ENCODE peak calls at places on chromosomes 11 and 22, in eight cellular contexts. A is lower lobe of right lung; Q is cardiac muscle cell; I is ovary; R is naive thymus-derived CD4-positive, alpha-beta T cell; H is tibial nerve; J is psoas muscle; K is RWPE2. S is an unnamed sample.

GRCh38 chr11:57901756-57902155 is 121.9 kb upstream of the OR9Q1 start:
- DNase-seq in A (no peak), Q (no peak), I (no peak), R (no peak), H (no peak), J (no peak), K (peak), S (peak)

GRCh38 chr22:49929553-49929979 is 11.1 kb downstream of the CRELD2 start:
- DNase-seq in A (peak), Q (peak), I (peak), R (peak), H (no peak), J (peak), K (no peak), S (no peak)

GRCh38 chr11:21177379-21177778 is 508.0 kb downstream of the NELL1 start:
- DNase-seq in A (no peak), Q (no peak), I (no peak), R (no peak), H (no peak), J (no peak), K (no peak), S (peak)

GRCh38 chr22:39456262-39457046 is at the start of gene MGAT3:
- DNase-seq in A (no peak), Q (no peak), I (no peak), R (peak), H (no peak), J (no peak), K (no peak), S (no peak)

GRCh38 chr11:86954288-86955110 is 696 bp downstream of the FZD4 start:
- DNase-seq in A (peak), Q (peak), I (peak), R (no peak), H (no peak), J (peak), K (no peak), S (no peak)

GRCh38 chr11:37811349-37811748 is 1213.3 kb upstream of the RAG2 start:
- DNase-seq in A (no peak), Q (no peak), I (no peak), R (no peak), H (no peak), J (no peak), K (no peak), S (no peak)

GRCh38 chr11:47494996-47495855 is 46.3 kb upstream of the RAPSN start:
- DNase-seq in A (no peak), Q (no peak), I (no peak), R (no peak), H (no peak), J (no peak), K (no peak), S (no peak)

GRCh38 chr11:68402355-68403031 is 58.1 kb upstream of the PPP6R3 start:
- DNase-seq in A (no peak), Q (no peak), I (no peak), R (no peak), H (no peak), J (no peak), K (peak), S (no peak)

GRCh38 chr22:22129387-22129786 is 115.2 kb upstream of the VPREB1 start:
- DNase-seq in A (no peak), Q (no peak), I (no peak), R (no peak), H (no peak), J (no peak), K (no peak), S (no peak)

GRCh38 chr11:110174645-110175310 is 81.6 kb downstream of the ZC3H12C start:
- DNase-seq in A (no peak), Q (no peak), I (no peak), R (no peak), H (no peak), J (no peak), K (no peak), S (no peak)

GRCh38 chr11:34203377-34203801 is 98.0 kb downstream of the NAT10 start:
- DNase-seq in A (no peak), Q (no peak), I (no peak), R (no peak), H (no peak), J (no peak), K (no peak), S (no peak)

GRCh38 chr11:116792869-116793475 is 1.3 kb upstream of the APOA5 start:
- DNase-seq in A (no peak), Q (no peak), I (no peak), R (no peak), H (no peak), J (no peak), K (no peak), S (peak)

GRCh38 chr11:17475666-17476316 is 854 bp downstream of the ABCC8 start:
- DNase-seq in A (no peak), Q (peak), I (no peak), R (no peak), H (no peak), J (no peak), K (no peak), S (no peak)

GRCh38 chr11:304915-305833 is 2.4 kb upstream of the IFITM2 start:
- DNase-seq in A (peak), Q (peak), I (peak), R (peak), H (peak), J (peak), K (no peak), S (no peak)

GRCh38 chr11:27541790-27542189 is 35.2 kb upstream of the LIN7C start:
- DNase-seq in A (no peak), Q (no peak), I (no peak), R (no peak), H (no peak), J (no peak), K (no peak), S (no peak)

GRCh38 chr11:130637566-130637965 is 189.1 kb downstream of the ADAMTS15 start:
- DNase-seq in A (no peak), Q (no peak), I (no peak), R (no peak), H (no peak), J (no peak), K (no peak), S (no peak)

GRCh38 chr22:49865156-49865555 is 11.5 kb downstream of the ZBED4 start:
- DNase-seq in A (no peak), Q (no peak), I (no peak), R (no peak), H (no peak), J (no peak), K (no peak), S (no peak)

GRCh38 chr11:293852-294661 is 5.1 kb downstream of the PGGHG start:
- DNase-seq in A (no peak), Q (no peak), I (peak), R (no peak), H (no peak), J (peak), K (peak), S (no peak)

GRCh38 chr11:114970908-114971645 is 292.8 kb downstream of the NXPE2 start:
- DNase-seq in A (no peak), Q (no peak), I (no peak), R (no peak), H (no peak), J (no peak), K (no peak), S (no peak)

GRCh38 chr11:117554601-117555333 is 227.1 kb downstream of the CEP164 start:
- DNase-seq in A (no peak), Q (no peak), I (no peak), R (no peak), H (no peak), J (no peak), K (no peak), S (no peak)

GRCh38 chr11:5719703-5720495 is 16.3 kb upstream of the OR56B1 start:
- DNase-seq in A (no peak), Q (no peak), I (no peak), R (no peak), H (no peak), J (no peak), K (no peak), S (no peak)

GRCh38 chr11:127612602-127613001 is 612.0 kb upstream of the KIRREL3 start:
- DNase-seq in A (no peak), Q (no peak), I (no peak), R (no peak), H (no peak), J (no peak), K (no peak), S (no peak)

GRCh38 chr22:22609271-22609670 is 35.1 kb upstream of the GGTLC2 start:
- DNase-seq in A (no peak), Q (no peak), I (no peak), R (no peak), H (no peak), J (no peak), K (no peak), S (no peak)

GRCh38 chr11:16669799-16670415 is 68.5 kb upstream of the C11orf58 start:
- DNase-seq in A (no peak), Q (no peak), I (no peak), R (no peak), H (no peak), J (no peak), K (peak), S (peak)

GRCh38 chr22:40485813-40486610 is 115.6 kb downstream of the SGSM3 start:
- DNase-seq in A (no peak), Q (no peak), I (no peak), R (no peak), H (no peak), J (peak), K (peak), S (no peak)

GRCh38 chr11:74749965-74750296 is 1.3 kb downstream of the RNF169 start:
- DNase-seq in A (no peak), Q (no peak), I (no peak), R (no peak), H (no peak), J (no peak), K (no peak), S (no peak)

GRCh38 chr11:34158661-34159060 is 53.2 kb downstream of the NAT10 start:
- DNase-seq in A (no peak), Q (no peak), I (no peak), R (no peak), H (no peak), J (peak), K (no peak), S (no peak)

GRCh38 chr11:73290536-73290935 is 17.5 kb upstream of the ARHGEF17 start:
- DNase-seq in A (no peak), Q (no peak), I (no peak), R (no peak), H (no peak), J (no peak), K (no peak), S (no peak)

GRCh38 chr11:62850911-62851806 is 11.8 kb upstream of the WDR74 start:
- DNase-seq in A (no peak), Q (no peak), I (no peak), R (no peak), H (no peak), J (no peak), K (no peak), S (no peak)

GRCh38 chr11:32586576-32587190 is 3.1 kb downstream of the EIF3M start:
- DNase-seq in A (no peak), Q (peak), I (no peak), R (no peak), H (no peak), J (no peak), K (no peak), S (no peak)

GRCh38 chr11:75578977-75579376 is 16.9 kb downstream of the SERPINH1 start:
- DNase-seq in A (no peak), Q (no peak), I (no peak), R (no peak), H (no peak), J (no peak), K (no peak), S (no peak)

GRCh38 chr11:131591051-131591461 is 220.6 kb downstream of the NTM start:
- DNase-seq in A (no peak), Q (no peak), I (no peak), R (no peak), H (no peak), J (no peak), K (no peak), S (no peak)

DNA sequence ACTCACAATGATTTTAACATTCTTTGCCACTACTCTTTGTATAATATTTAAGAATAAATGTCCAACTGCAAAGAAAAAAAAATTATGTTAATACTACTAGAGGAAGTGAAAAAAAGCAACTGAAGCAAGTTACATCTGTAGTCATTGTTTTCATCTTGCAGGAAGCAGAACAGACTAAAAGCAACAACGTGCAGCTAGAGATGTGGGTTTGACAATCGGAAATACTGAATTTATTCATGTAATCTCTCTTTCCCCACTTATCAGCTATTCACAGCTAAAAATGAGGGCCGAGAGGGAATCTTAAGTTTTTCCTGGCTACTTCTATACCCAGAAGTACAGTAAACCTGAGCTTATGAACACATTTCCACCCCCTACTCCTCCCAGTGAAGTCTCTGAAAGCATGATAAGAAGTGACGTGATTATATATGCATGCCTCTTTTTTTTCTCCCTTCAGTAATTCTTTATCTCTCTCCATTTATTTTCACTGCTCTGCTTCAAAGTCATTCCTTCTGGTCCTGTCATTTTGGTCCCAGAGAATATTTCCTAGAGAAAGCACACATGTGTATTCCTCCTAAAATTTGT is 116.5 kb downstream of the SPON1 start:
- DNase-seq in A (no peak), Q (no peak), I (no peak), R (peak), H (no peak), J (no peak), K (no peak), S (no peak)
- H3K27ac ChIP-seq in A (no peak), Q (no peak), I (no peak), R (peak), H (no peak), J (no peak), K (no peak), S (no peak)

GRCh38 chr11:19714387-19715363 is 2.0 kb downstream of the NAV2 start:
- DNase-seq in A (peak), Q (peak), I (peak), R (no peak), H (no peak), J (peak), K (no peak), S (no peak)
- H3K27ac ChIP-seq in A (no peak), Q (no peak), I (no peak), R (no peak), H (peak), J (no peak), K (peak), S (peak)

GRCh38 chr11:8763070-8763469 is 80.5 kb downstream of the RPL27A start:
- DNase-seq in A (no peak), Q (no peak), I (no peak), R (no peak), H (no peak), J (no peak), K (no peak), S (no peak)
- H3K27ac ChIP-seq in A (no peak), Q (no peak), I (no peak), R (no peak), H (no peak), J (peak), K (no peak), S (no peak)

GRCh38 chr11:66727883-66728759 is 895 bp downstream of the SPTBN2 start:
- DNase-seq in A (no peak), Q (peak), I (no peak), R (no peak), H (no peak), J (peak), K (peak), S (no peak)
- H3K27ac ChIP-seq in A (no peak), Q (no peak), I (no peak), R (no peak), H (peak), J (no peak), K (peak), S (peak)

GRCh38 chr11:64803163-64803845 is at the start of gene MAP4K2:
- DNase-seq in A (peak), Q (peak), I (peak), R (peak), H (peak), J (peak), K (peak), S (peak)

GRCh38 chr11:64802370-64803162 is 448 bp downstream of the MAP4K2 start:
- DNase-seq in A (no peak), Q (no peak), I (no peak), R (no peak), H (no peak), J (no peak), K (no peak), S (no peak)

GRCh38 chr11:64803846-64804345 is 882 bp upstream of the MAP4K2 start:
- DNase-seq in A (no peak), Q (no peak), I (no peak), R (no peak), H (no peak), J (no peak), K (no peak), S (no peak)

GRCh38 chr11:64805481-64805880 is 2.5 kb upstream of the MAP4K2 start:
- DNase-seq in A (no peak), Q (no peak), I (no peak), R (no peak), H (no peak), J (no peak), K (no peak), S (no peak)

DNA sequence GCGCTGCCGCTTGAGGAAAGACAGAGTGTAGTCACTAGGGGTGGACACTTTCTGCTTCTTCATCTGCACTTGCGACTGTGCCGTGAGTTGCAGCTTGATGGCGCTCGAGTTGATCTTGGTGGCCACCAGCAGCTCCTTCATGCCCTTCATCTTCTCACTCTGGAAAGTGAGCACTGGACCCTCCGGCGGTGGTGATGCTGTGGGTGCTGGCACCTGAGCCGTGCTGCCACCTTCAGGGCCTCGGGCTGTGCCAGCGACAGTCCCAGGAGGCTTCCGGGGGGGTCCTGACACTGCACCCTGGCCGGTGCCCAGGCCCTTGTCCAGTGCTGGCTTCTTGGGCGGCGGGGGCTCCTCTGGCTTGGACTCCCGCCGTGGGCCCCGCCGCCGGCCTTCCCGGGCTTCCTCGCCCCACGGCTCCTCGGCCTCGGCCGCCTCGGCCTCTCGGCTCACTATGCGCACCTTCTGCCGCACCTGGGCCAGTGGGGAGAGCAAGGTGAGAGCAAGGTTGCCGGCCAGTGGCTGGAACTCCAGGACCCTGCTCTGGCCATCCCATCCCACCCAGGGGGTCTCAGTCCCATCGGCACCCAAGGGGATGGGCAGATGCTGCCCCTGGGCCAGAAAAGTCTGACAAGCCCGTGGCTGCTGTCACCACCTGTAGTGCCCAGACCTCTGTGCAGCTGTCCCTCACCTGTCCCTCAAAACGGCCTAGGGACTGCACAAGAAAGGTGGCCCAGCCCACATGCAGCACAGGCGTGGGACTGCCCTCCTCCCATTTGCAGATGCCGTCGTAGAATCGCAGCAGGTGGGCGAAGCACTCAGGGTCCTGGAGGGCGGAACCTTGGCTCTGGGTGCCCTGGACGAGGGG is 1.6 kb upstream of the MAP4K2 start:
- DNase-seq in A (no peak), Q (no peak), I (peak), R (no peak), H (no peak), J (no peak), K (no peak), S (no peak)
- H3K27ac ChIP-seq in A (peak), Q (no peak), I (no peak), R (peak), H (peak), J (no peak), K (peak), S (peak)

GRCh38 chr22:37012262-37012904 is 6.9 kb downstream of the TST start:
- DNase-seq in A (no peak), Q (no peak), I (no peak), R (no peak), H (no peak), J (no peak), K (no peak), S (no peak)
- H3K27ac ChIP-seq in A (no peak), Q (no peak), I (peak), R (no peak), H (peak), J (no peak), K (no peak), S (no peak)